ENCODE peak calls at places on chromosome 17, in seven cellular contexts. C is pancreas, A is heart right ventricle, J is uterus, Z is testis, Y is neural progenitor cell, R is A549. N is an unnamed sample.

GRCh38 chr17:70855401-70856054 is 686.2 kb downstream of the KCNJ2 start:
- DNase-seq in C (peak; percentile 9), A (no peak), J (no peak), Z (no peak), Y (no peak), R (no peak), N (no peak)

GRCh38 chr17:6699997-6700947 is 12.9 kb downstream of the SLC13A5 start:
- DNase-seq in C (no peak), A (no peak), J (no peak), Z (no peak), Y (no peak), R (no peak), N (no peak)

GRCh38 chr17:869067-869466 is 86.9 kb downstream of the MRM3 start:
- DNase-seq in C (no peak), A (peak; percentile 60), J (peak; percentile 84), Z (peak; percentile 75), Y (no peak), R (no peak), N (no peak)

GRCh38 chr17:66652840-66653507 is 181.9 kb upstream of the CACNG5 start:
- DNase-seq in C (no peak), A (no peak), J (no peak), Z (no peak), Y (no peak), R (no peak), N (no peak)

GRCh38 chr17:41648411-41649195 is 24.2 kb upstream of the KRT17 start:
- DNase-seq in C (peak; percentile 80), A (peak; percentile 90), J (peak; percentile 85), Z (peak; percentile 90), Y (peak; percentile 92), R (peak; percentile 92), N (peak; percentile 86)

GRCh38 chr17:80082403-80083135 is 18.8 kb upstream of the GAA start:
- DNase-seq in C (peak; percentile 49), A (no peak), J (peak; percentile 64), Z (peak; percentile 80), Y (peak; percentile 86), R (peak; percentile 81), N (peak; percentile 83)

GRCh38 chr17:35801583-35802224 is 6.3 kb upstream of the MMP28 start:
- DNase-seq in C (no peak), A (peak; percentile 83), J (peak; percentile 60), Z (peak; percentile 53), Y (no peak), R (no peak), N (no peak)

GRCh38 chr17:55770220-55770870 is 19.5 kb downstream of the PCTP start:
- DNase-seq in C (no peak), A (no peak), J (no peak), Z (no peak), Y (peak; percentile 65), R (peak; percentile 64), N (no peak)

GRCh38 chr17:824372-824771 is 42.2 kb downstream of the MRM3 start:
- DNase-seq in C (no peak), A (no peak), J (peak; percentile 28), Z (no peak), Y (no peak), R (no peak), N (no peak)

GRCh38 chr17:7405413-7405881 is 1.6 kb upstream of the TMEM256 start:
- DNase-seq in C (no peak), A (no peak), J (no peak), Z (no peak), Y (peak; percentile 70), R (no peak), N (no peak)

GRCh38 chr17:16287563-16288027 is 65.7 kb downstream of the CENPV start:
- DNase-seq in C (no peak), A (no peak), J (no peak), Z (no peak), Y (no peak), R (peak; percentile 60), N (no peak)

GRCh38 chr17:76709077-76709950 is 1.5 kb downstream of the MXRA7 start:
- DNase-seq in C (peak; percentile 52), A (peak; percentile 82), J (peak; percentile 91), Z (peak; percentile 94), Y (peak; percentile 71), R (peak; percentile 29), N (peak; percentile 79)

GRCh38 chr17:83067718-83068261 is 11.6 kb upstream of the METRNL start:
- DNase-seq in C (peak; percentile 11), A (no peak), J (no peak), Z (no peak), Y (peak; percentile 57), R (peak; percentile 54), N (no peak)

GRCh38 chr17:41338961-41339485 is 11.6 kb downstream of the KRT33A start:
- DNase-seq in C (no peak), A (no peak), J (no peak), Z (no peak), Y (no peak), R (no peak), N (no peak)

DNA sequence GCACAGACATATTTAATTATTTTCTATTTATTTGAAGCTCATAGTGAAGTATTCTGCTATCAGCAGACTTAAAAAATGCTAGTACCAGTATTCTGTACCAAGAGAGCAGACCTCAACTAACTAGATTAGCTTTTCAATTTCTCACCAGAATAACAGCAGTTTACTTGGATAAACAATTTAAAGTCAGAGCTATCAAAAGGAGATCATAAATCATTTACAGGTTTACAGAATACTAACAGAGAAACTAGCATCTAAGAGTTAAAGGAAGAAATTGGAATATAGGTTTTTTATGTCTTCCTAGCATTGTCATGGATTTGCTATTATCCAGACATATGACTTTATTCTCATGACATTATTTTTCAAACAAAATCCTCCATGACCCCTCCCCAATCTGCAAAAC is 3.4 kb downstream of the SPOP start:
- DNase-seq in C (no peak), A (no peak), J (no peak), Z (no peak), Y (no peak), R (no peak), N (no peak)
- H3K4me1 ChIP-seq in C (peaks cover 37% of the 10 kb centered on the region), A (peaks cover 51% of the 10 kb centered on the region), J (peaks cover 9% of the 10 kb centered on the region), Z (peaks cover 18% of the 10 kb centered on the region), Y (peaks cover 18% of the 10 kb centered on the region), R (peaks cover 19% of the 10 kb centered on the region), N (peaks cover 78% of the 10 kb centered on the region)

GRCh38 chr17:58352018-58352842 is at the start of gene SUPT4H1:
- DNase-seq in C (peak; percentile 89), A (peak; percentile 87), J (peak; percentile 92), Z (peak; percentile 91), Y (peak; percentile 97), R (peak; percentile 95), N (peak; percentile 92)
- H3K4me3 ChIP-seq in C (peak within 1 kb of the TSS; percentile 73), A (peak within 1 kb of the TSS; percentile 82), J (peak within 1 kb of the TSS; percentile 75), Z (peak within 1 kb of the TSS; percentile 75), Y (peak within 1 kb of the TSS; percentile 92), R (peak within 1 kb of the TSS; percentile 83), N (peak within 1 kb of the TSS; percentile 95)

DNA sequence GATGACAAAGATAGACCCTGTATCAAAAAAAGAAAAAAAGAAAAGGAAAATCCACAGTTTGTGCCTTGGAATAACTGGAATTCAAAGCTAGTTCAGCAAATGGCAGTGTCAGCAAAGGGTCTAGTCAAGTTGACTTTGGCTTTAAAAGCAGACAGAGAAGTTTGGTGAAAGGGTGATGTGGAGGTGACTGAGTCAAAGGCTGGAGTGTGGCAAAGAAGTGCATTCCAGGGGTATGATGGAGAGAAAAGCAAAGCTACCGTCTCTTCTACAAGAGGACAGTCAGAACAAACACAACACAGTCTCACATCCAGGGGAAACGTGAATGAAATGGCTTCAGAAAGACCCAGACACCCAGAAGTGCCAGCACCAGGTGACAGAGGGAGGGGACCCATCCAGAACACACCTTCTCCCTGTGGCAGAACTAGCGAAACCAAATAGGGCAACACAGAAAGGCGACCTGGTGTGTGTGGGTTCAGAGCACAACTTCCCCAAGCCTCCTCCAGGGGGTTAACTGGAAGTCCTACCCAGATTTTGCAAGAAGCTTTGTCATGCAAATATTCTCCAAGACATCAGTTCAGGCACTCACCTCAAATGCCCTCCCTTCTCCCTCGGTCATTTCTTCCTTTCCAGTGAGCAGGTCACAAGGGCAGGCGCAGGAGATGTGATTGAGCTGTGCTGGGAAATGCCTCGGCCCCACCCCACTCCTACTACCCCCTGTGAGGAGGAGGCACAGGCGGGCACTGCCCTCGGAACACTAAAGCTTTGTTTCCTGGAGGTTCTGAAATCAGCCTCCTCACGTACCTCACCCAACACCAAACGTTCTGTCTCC is 481.9 kb downstream of the SOX9 start:
- DNase-seq in C (no peak), A (no peak), J (no peak), Z (peak; percentile 88), Y (peak; percentile 78), R (peak; percentile 97), N (peak; percentile 78)
- TF ChIP-seq CTCF in C (no peak), A (no peak), J (no peak), Z (no peak), Y (peak; percentile 43), R (no peak), N (peak; percentile 27)

DNA sequence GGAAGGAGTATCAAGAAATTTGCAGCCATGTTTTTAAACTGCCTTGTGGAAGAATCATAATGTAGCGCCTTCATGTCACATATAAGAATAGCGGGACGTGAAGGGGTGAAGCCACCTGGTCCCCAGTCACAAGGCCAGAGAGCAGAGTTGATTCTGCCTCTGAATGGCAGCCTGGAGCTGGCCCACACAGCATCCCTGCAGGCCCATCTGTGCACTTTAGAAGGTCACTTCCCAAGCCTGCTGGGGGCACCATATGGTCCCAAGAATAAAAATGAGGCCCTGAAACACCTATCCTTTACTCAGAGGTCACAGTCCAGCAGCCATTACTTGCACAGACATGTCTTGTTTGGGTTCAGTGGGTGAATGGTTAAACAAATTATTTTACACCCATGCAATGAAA is 15.0 kb downstream of the CD300E start:
- DNase-seq in C (no peak), A (no peak), J (no peak), Z (no peak), Y (no peak), R (no peak), N (no peak)
- H3K4me1 ChIP-seq in C (no peaks in the 10 kb centered on the region), A (no peaks in the 10 kb centered on the region), J (no peaks in the 10 kb centered on the region), Z (no peaks in the 10 kb centered on the region), Y (no peaks in the 10 kb centered on the region), R (peaks cover 12% of the 10 kb centered on the region), N (peaks cover 28% of the 10 kb centered on the region)

GRCh38 chr17:20121359-20122235 is 112.4 kb downstream of the SPECC1 start:
- DNase-seq in C (peak; percentile 45), A (peak; percentile 47), J (peak; percentile 58), Z (peak; percentile 84), Y (peak; percentile 77), R (peak; percentile 68), N (no peak)

GRCh38 chr17:20120835-20121234 is 111.7 kb downstream of the SPECC1 start:
- DNase-seq in C (no peak), A (no peak), J (no peak), Z (no peak), Y (no peak), R (no peak), N (no peak)

GRCh38 chr17:20123209-20123608 is 114.0 kb downstream of the SPECC1 start:
- DNase-seq in C (no peak), A (no peak), J (no peak), Z (no peak), Y (no peak), R (no peak), N (no peak)

GRCh38 chr17:20125724-20126123 is 116.6 kb downstream of the SPECC1 start:
- DNase-seq in C (no peak), A (no peak), J (no peak), Z (no peak), Y (no peak), R (no peak), N (no peak)

GRCh38 chr17:20122236-20122879 is 113.2 kb downstream of the SPECC1 start:
- DNase-seq in C (no peak), A (peak; percentile 23), J (no peak), Z (no peak), Y (no peak), R (no peak), N (no peak)
- H3K4me3 ChIP-seq in C (no peak overlapping the region), A (no peak overlapping the region), J (no peak overlapping the region), Z (no peak overlapping the region), Y (no peak overlapping the region), R (no peak overlapping the region), N (no peak overlapping the region)

GRCh38 chr17:61000911-61001310 is 323.3 kb downstream of the BCAS3 start:
- DNase-seq in C (no peak), A (no peak), J (no peak), Z (no peak), Y (peak; percentile 45), R (peak; percentile 53), N (no peak)
- TF ChIP-seq CTCF in C (no peak), A (no peak), J (peak; percentile 25), Z (no peak), Y (peak; percentile 47), R (peak; percentile 26), N (no peak)

N was measured in left lung.